ENCODE peak calls at places on chromosome 22, in six cellular contexts. One of them, this sample, is unnamed. For H3K9me3, the result is how much of the 10 kb centered on the place peaks cover.

GRCh38 chr22:25448435-25449051 is 115.9 kb upstream of the GRK3 start:
- DNase-seq in SK-N-SH: peak
- DNase-seq in neuronal stem cell: no peak
- DNase-seq in CD8-positive, alpha-beta T cell: no peak
- DNase-seq in effector memory CD4-positive, alpha-beta T cell: no peak
- DNase-seq in aorta: no peak
- DNase-seq in this sample: no peak

GRCh38 chr22:41127447-41127846 is 35.1 kb downstream of the EP300 start:
- DNase-seq in SK-N-SH: no peak
- DNase-seq in neuronal stem cell: no peak
- DNase-seq in CD8-positive, alpha-beta T cell: no peak
- DNase-seq in effector memory CD4-positive, alpha-beta T cell: no peak
- DNase-seq in aorta: no peak
- DNase-seq in this sample: no peak

GRCh38 chr22:27918351-27919221 is 470 bp downstream of the PITPNB start:
- DNase-seq in SK-N-SH: peak
- DNase-seq in neuronal stem cell: peak
- DNase-seq in CD8-positive, alpha-beta T cell: peak
- DNase-seq in effector memory CD4-positive, alpha-beta T cell: peak
- DNase-seq in aorta: peak
- DNase-seq in this sample: peak

GRCh38 chr22:25141994-25142620 is 57.6 kb upstream of the CRYBB3 start:
- DNase-seq in SK-N-SH: peak
- DNase-seq in neuronal stem cell: no peak
- DNase-seq in CD8-positive, alpha-beta T cell: no peak
- DNase-seq in effector memory CD4-positive, alpha-beta T cell: no peak
- DNase-seq in aorta: no peak
- DNase-seq in this sample: no peak

GRCh38 chr22:43821606-43822425 is 9.7 kb upstream of the EFCAB6 start:
- DNase-seq in SK-N-SH: no peak
- DNase-seq in neuronal stem cell: no peak
- DNase-seq in CD8-positive, alpha-beta T cell: no peak
- DNase-seq in effector memory CD4-positive, alpha-beta T cell: no peak
- DNase-seq in aorta: peak
- DNase-seq in this sample: no peak

GRCh38 chr22:50700387-50701075 is 27.9 kb downstream of the SHANK3 start:
- DNase-seq in SK-N-SH: no peak
- DNase-seq in neuronal stem cell: no peak
- DNase-seq in CD8-positive, alpha-beta T cell: no peak
- DNase-seq in effector memory CD4-positive, alpha-beta T cell: no peak
- DNase-seq in aorta: peak
- DNase-seq in this sample: no peak

GRCh38 chr22:25419247-25420113 is 145.0 kb upstream of the GRK3 start:
- DNase-seq in SK-N-SH: no peak
- DNase-seq in neuronal stem cell: no peak
- DNase-seq in CD8-positive, alpha-beta T cell: no peak
- DNase-seq in effector memory CD4-positive, alpha-beta T cell: no peak
- DNase-seq in aorta: no peak
- DNase-seq in this sample: no peak

GRCh38 chr22:20937031-20937793 is 20.0 kb downstream of the CRKL start:
- DNase-seq in SK-N-SH: no peak
- DNase-seq in neuronal stem cell: no peak
- DNase-seq in CD8-positive, alpha-beta T cell: no peak
- DNase-seq in effector memory CD4-positive, alpha-beta T cell: no peak
- DNase-seq in aorta: peak
- DNase-seq in this sample: no peak

GRCh38 chr22:42797021-42797420 is 60.1 kb downstream of the ARFGAP3 start:
- DNase-seq in SK-N-SH: no peak
- DNase-seq in neuronal stem cell: no peak
- DNase-seq in CD8-positive, alpha-beta T cell: no peak
- DNase-seq in effector memory CD4-positive, alpha-beta T cell: no peak
- DNase-seq in aorta: no peak
- DNase-seq in this sample: no peak

GRCh38 chr22:37747090-37747714 is 50.4 kb downstream of the TRIOBP start:
- DNase-seq in SK-N-SH: peak
- DNase-seq in neuronal stem cell: no peak
- DNase-seq in CD8-positive, alpha-beta T cell: no peak
- DNase-seq in effector memory CD4-positive, alpha-beta T cell: no peak
- DNase-seq in aorta: no peak
- DNase-seq in this sample: no peak

GRCh38 chr22:42138972-42139371 is 8.4 kb upstream of the CYP2D6 start:
- DNase-seq in SK-N-SH: no peak
- DNase-seq in neuronal stem cell: no peak
- DNase-seq in CD8-positive, alpha-beta T cell: no peak
- DNase-seq in effector memory CD4-positive, alpha-beta T cell: no peak
- DNase-seq in aorta: no peak
- DNase-seq in this sample: no peak

GRCh38 chr22:19396561-19396933 is 35.0 kb downstream of the HIRA start:
- DNase-seq in SK-N-SH: no peak
- DNase-seq in neuronal stem cell: no peak
- DNase-seq in CD8-positive, alpha-beta T cell: no peak
- DNase-seq in effector memory CD4-positive, alpha-beta T cell: no peak
- DNase-seq in aorta: peak
- DNase-seq in this sample: no peak

GRCh38 chr22:33204408-33204807 is 146.2 kb upstream of the SYN3 start:
- DNase-seq in SK-N-SH: no peak
- DNase-seq in neuronal stem cell: no peak
- DNase-seq in CD8-positive, alpha-beta T cell: no peak
- DNase-seq in effector memory CD4-positive, alpha-beta T cell: no peak
- DNase-seq in aorta: no peak
- DNase-seq in this sample: no peak

GRCh38 chr22:27823221-27823620 is 21.7 kb upstream of the MN1 start:
- DNase-seq in SK-N-SH: no peak
- DNase-seq in neuronal stem cell: no peak
- DNase-seq in CD8-positive, alpha-beta T cell: no peak
- DNase-seq in effector memory CD4-positive, alpha-beta T cell: no peak
- DNase-seq in aorta: no peak
- DNase-seq in this sample: no peak

GRCh38 chr22:32528316-32528715 is 53.7 kb downstream of the FBXO7 start:
- DNase-seq in SK-N-SH: no peak
- DNase-seq in neuronal stem cell: no peak
- DNase-seq in CD8-positive, alpha-beta T cell: no peak
- DNase-seq in effector memory CD4-positive, alpha-beta T cell: no peak
- DNase-seq in aorta: no peak
- DNase-seq in this sample: no peak

GRCh38 chr22:42294034-42294985 is 23.9 kb upstream of the TCF20 start:
- DNase-seq in SK-N-SH: no peak
- DNase-seq in neuronal stem cell: peak
- DNase-seq in CD8-positive, alpha-beta T cell: peak
- DNase-seq in effector memory CD4-positive, alpha-beta T cell: no peak
- DNase-seq in aorta: peak
- DNase-seq in this sample: no peak

GRCh38 chr22:50316114-50317065 is 8.9 kb upstream of the PLXNB2 start:
- DNase-seq in SK-N-SH: peak
- DNase-seq in neuronal stem cell: no peak
- DNase-seq in CD8-positive, alpha-beta T cell: no peak
- DNase-seq in effector memory CD4-positive, alpha-beta T cell: no peak
- DNase-seq in aorta: no peak
- DNase-seq in this sample: no peak

GRCh38 chr22:33335611-33336279 is 277.6 kb upstream of the SYN3 start:
- DNase-seq in SK-N-SH: no peak
- DNase-seq in neuronal stem cell: no peak
- DNase-seq in CD8-positive, alpha-beta T cell: no peak
- DNase-seq in effector memory CD4-positive, alpha-beta T cell: no peak
- DNase-seq in aorta: no peak
- DNase-seq in this sample: no peak

GRCh38 chr22:34236527-34236926 is 316.3 kb upstream of the LARGE1 start:
- DNase-seq in SK-N-SH: no peak
- DNase-seq in neuronal stem cell: no peak
- DNase-seq in CD8-positive, alpha-beta T cell: no peak
- DNase-seq in effector memory CD4-positive, alpha-beta T cell: no peak
- DNase-seq in aorta: no peak
- DNase-seq in this sample: no peak

GRCh38 chr22:50146440-50147228 is 23.9 kb upstream of the PANX2 start:
- DNase-seq in SK-N-SH: peak
- DNase-seq in neuronal stem cell: no peak
- DNase-seq in CD8-positive, alpha-beta T cell: no peak
- DNase-seq in effector memory CD4-positive, alpha-beta T cell: no peak
- DNase-seq in aorta: peak
- DNase-seq in this sample: no peak

GRCh38 chr22:25777870-25778269 is 35.9 kb downstream of the MYO18B start:
- DNase-seq in SK-N-SH: peak
- DNase-seq in neuronal stem cell: no peak
- DNase-seq in CD8-positive, alpha-beta T cell: no peak
- DNase-seq in effector memory CD4-positive, alpha-beta T cell: no peak
- DNase-seq in aorta: no peak
- DNase-seq in this sample: no peak

GRCh38 chr22:30196141-30196866 is 50.3 kb downstream of the LIF start:
- DNase-seq in SK-N-SH: no peak
- DNase-seq in neuronal stem cell: no peak
- DNase-seq in CD8-positive, alpha-beta T cell: no peak
- DNase-seq in effector memory CD4-positive, alpha-beta T cell: no peak
- DNase-seq in aorta: peak
- DNase-seq in this sample: no peak

GRCh38 chr22:45181766-45182165 is 18.0 kb downstream of the NUP50 start:
- DNase-seq in SK-N-SH: no peak
- DNase-seq in neuronal stem cell: no peak
- DNase-seq in CD8-positive, alpha-beta T cell: no peak
- DNase-seq in effector memory CD4-positive, alpha-beta T cell: no peak
- DNase-seq in aorta: no peak
- DNase-seq in this sample: no peak

GRCh38 chr22:47996446-47996857 is 1234.0 kb downstream of the TBC1D22A start:
- DNase-seq in SK-N-SH: no peak
- DNase-seq in neuronal stem cell: no peak
- DNase-seq in CD8-positive, alpha-beta T cell: no peak
- DNase-seq in effector memory CD4-positive, alpha-beta T cell: no peak
- DNase-seq in aorta: no peak
- DNase-seq in this sample: no peak
- H3K9me3 ChIP-seq in SK-N-SH: under half
- H3K9me3 ChIP-seq in neuronal stem cell: under half
- H3K9me3 ChIP-seq in CD8-positive, alpha-beta T cell: under half
- H3K9me3 ChIP-seq in effector memory CD4-positive, alpha-beta T cell: under half
- H3K9me3 ChIP-seq in aorta: under half
- H3K9me3 ChIP-seq in this sample: under half

DNA sequence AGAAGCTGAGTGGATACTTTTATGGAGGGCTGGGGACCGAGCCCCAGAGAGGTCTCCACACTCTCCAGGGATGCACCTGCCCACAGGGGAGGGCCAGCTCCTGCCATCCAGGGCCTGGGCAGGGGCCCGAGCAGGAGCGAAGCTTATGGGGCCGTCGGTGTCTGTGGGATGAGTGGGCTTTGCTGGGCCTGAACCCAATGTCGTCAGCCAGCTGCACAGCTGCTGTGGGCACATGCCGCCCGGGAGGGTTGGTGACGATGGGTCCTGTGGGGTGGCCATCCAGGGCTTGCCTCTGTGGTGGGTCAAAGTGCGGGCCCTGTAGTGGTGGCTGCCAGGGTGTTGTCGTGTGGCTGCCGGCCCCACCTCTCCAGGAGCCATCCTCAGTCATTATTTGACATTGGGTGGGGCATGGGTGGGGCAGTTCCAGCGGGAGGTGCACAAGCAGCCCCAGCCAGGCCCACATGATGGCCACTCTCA is 447.1 kb downstream of the TBC1D22A start:
- DNase-seq in SK-N-SH: no peak
- DNase-seq in neuronal stem cell: no peak
- DNase-seq in CD8-positive, alpha-beta T cell: no peak
- DNase-seq in effector memory CD4-positive, alpha-beta T cell: no peak
- DNase-seq in aorta: no peak
- DNase-seq in this sample: no peak
- H3K9me3 ChIP-seq in SK-N-SH: under half
- H3K9me3 ChIP-seq in neuronal stem cell: under half
- H3K9me3 ChIP-seq in CD8-positive, alpha-beta T cell: under half
- H3K9me3 ChIP-seq in effector memory CD4-positive, alpha-beta T cell: under half
- H3K9me3 ChIP-seq in aorta: under half
- H3K9me3 ChIP-seq in this sample: under half

DNA sequence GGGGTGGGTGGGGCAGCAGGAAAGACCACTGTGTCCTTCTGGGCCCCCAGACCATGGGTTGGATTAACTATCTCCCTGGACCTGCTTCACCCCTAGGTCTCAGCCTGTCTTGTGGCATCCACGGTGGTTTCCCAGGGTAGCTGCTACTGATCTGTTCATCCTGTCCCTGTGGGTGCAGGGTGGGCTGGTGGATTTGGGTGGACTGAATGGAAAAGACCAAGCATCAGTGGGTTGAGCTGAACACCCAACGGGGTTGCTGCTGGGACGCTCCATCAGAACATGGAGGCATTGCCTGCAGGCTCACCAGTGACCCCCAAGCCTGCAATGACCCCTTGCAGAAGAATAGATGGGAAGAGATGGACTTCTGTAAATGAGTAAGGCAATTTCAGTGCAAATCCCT is 812.1 kb downstream of the TBC1D22A start:
- DNase-seq in SK-N-SH: no peak
- DNase-seq in neuronal stem cell: no peak
- DNase-seq in CD8-positive, alpha-beta T cell: no peak
- DNase-seq in effector memory CD4-positive, alpha-beta T cell: no peak
- DNase-seq in aorta: peak
- DNase-seq in this sample: no peak
- H3K9me3 ChIP-seq in SK-N-SH: under half
- H3K9me3 ChIP-seq in neuronal stem cell: under half
- H3K9me3 ChIP-seq in CD8-positive, alpha-beta T cell: under half
- H3K9me3 ChIP-seq in effector memory CD4-positive, alpha-beta T cell: under half
- H3K9me3 ChIP-seq in aorta: under half
- H3K9me3 ChIP-seq in this sample: under half

DNA sequence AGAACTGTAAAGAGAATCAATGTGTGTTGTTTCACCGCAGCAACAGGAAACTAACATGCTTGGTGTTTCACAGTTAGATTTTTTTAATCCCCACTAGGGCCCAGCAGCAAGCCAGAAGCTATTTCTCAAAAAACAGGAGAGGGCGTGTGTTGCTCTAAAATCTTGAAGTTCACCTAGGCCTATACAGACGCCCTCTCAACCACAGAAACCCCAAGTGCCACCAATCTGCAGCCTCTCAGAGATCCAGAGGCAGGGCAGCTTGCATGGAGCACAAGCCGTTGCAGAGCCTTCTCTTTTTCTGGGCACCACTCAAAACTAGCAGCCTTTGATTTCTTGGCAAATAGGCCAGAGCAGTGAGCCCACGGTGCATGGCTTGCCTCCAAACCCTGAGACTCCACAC is 1423.2 kb downstream of the TBC1D22A start:
- DNase-seq in SK-N-SH: no peak
- DNase-seq in neuronal stem cell: no peak
- DNase-seq in CD8-positive, alpha-beta T cell: no peak
- DNase-seq in effector memory CD4-positive, alpha-beta T cell: no peak
- DNase-seq in aorta: peak
- DNase-seq in this sample: no peak
- H3K9me3 ChIP-seq in SK-N-SH: under half
- H3K9me3 ChIP-seq in neuronal stem cell: under half
- H3K9me3 ChIP-seq in CD8-positive, alpha-beta T cell: under half
- H3K9me3 ChIP-seq in effector memory CD4-positive, alpha-beta T cell: under half
- H3K9me3 ChIP-seq in aorta: under half
- H3K9me3 ChIP-seq in this sample: under half

GRCh38 chr22:48705917-48706605 is 1121.6 kb downstream of the BRD1 start:
- DNase-seq in SK-N-SH: no peak
- DNase-seq in neuronal stem cell: no peak
- DNase-seq in CD8-positive, alpha-beta T cell: no peak
- DNase-seq in effector memory CD4-positive, alpha-beta T cell: no peak
- DNase-seq in aorta: peak
- DNase-seq in this sample: no peak
- H3K9me3 ChIP-seq in SK-N-SH: under half
- H3K9me3 ChIP-seq in neuronal stem cell: under half
- H3K9me3 ChIP-seq in CD8-positive, alpha-beta T cell: under half
- H3K9me3 ChIP-seq in effector memory CD4-positive, alpha-beta T cell: under half
- H3K9me3 ChIP-seq in aorta: under half
- H3K9me3 ChIP-seq in this sample: under half